ENCODE peak calls at places on chromosome 6, in five cellular contexts. K is A673, P is upper lobe of right lung, Q is lower lobe of right lung, V is left ventricle myocardium inferior. N is an unnamed sample. For H3K9me3, the result is how much of the 10 kb centered on the place peaks cover.

GRCh38 chr6:10963113-10963512 is 76.3 kb downstream of the SYCP2L start:
- DNase-seq in K (no peak), P (no peak), Q (no peak), V (no peak), N (no peak)

GRCh38 chr6:152454003-152454402 is 183.2 kb downstream of the SYNE1 start:
- DNase-seq in K (no peak), P (no peak), Q (no peak), V (no peak), N (no peak)

GRCh38 chr6:122831511-122831910 is 42.5 kb downstream of the SMPDL3A start:
- DNase-seq in K (no peak), P (no peak), Q (no peak), V (no peak), N (no peak)

GRCh38 chr6:44672086-44672485 is 284.6 kb downstream of the CDC5L start:
- DNase-seq in K (no peak), P (no peak), Q (no peak), V (no peak), N (no peak)

GRCh38 chr6:170529839-170530520 is 23.1 kb downstream of the PSMB1 start:
- DNase-seq in K (peak), P (peak), Q (peak), V (peak), N (peak)

GRCh38 chr6:136783495-136784270 is 8.6 kb downstream of the MAP3K5 start:
- DNase-seq in K (no peak), P (peak), Q (peak), V (peak), N (no peak)

GRCh38 chr6:54474898-54475297 is 166.7 kb downstream of the TINAG start:
- DNase-seq in K (no peak), P (no peak), Q (no peak), V (no peak), N (no peak)

GRCh38 chr6:36676142-36677058 is 2.1 kb upstream of the CDKN1A start:
- DNase-seq in K (no peak), P (no peak), Q (no peak), V (no peak), N (peak)

GRCh38 chr6:138724015-138724414 is 49.6 kb upstream of the CCDC28A start:
- DNase-seq in K (no peak), P (no peak), Q (peak), V (peak), N (peak)

GRCh38 chr6:34525431-34526175 is 30.5 kb downstream of the SPDEF start:
- DNase-seq in K (no peak), P (peak), Q (peak), V (no peak), N (no peak)

GRCh38 chr6:11593096-11593495 is 55.5 kb downstream of the TMEM170B start:
- DNase-seq in K (no peak), P (no peak), Q (no peak), V (no peak), N (no peak)

GRCh38 chr6:5744497-5744896 is 262.2 kb downstream of the NRN1 start:
- DNase-seq in K (no peak), P (no peak), Q (no peak), V (no peak), N (no peak)

GRCh38 chr6:1952726-1953360 is 292.6 kb downstream of the GMDS start:
- DNase-seq in K (no peak), P (no peak), Q (no peak), V (no peak), N (peak)
- H3K27ac ChIP-seq in K (no peak), P (no peak), Q (no peak), V (no peak), N (peak)

GRCh38 chr6:27433714-27434113 is 39.2 kb downstream of the ZNF184 start:
- DNase-seq in K (no peak), P (no peak), Q (no peak), V (no peak), N (no peak)
- H3K9me3 ChIP-seq in K (under half), P (under half), Q (under half), V (under half), N (under half)

GRCh38 chr6:56713285-56713684 is 70.6 kb upstream of the DST start:
- DNase-seq in K (peak), P (no peak), Q (no peak), V (no peak), N (peak)
- H3K27ac ChIP-seq in K (no peak), P (no peak), Q (no peak), V (peak), N (peak)

GRCh38 chr6:56154076-56154475 is 93.3 kb downstream of the COL21A1 start:
- DNase-seq in K (no peak), P (no peak), Q (no peak), V (no peak), N (no peak)
- H3K9me3 ChIP-seq in K (under half), P (under half), Q (under half), V (under half), N (under half)

GRCh38 chr6:117444600-117444999 is 18.9 kb upstream of the ROS1 start:
- DNase-seq in K (no peak), P (no peak), Q (no peak), V (no peak), N (peak)

GRCh38 chr6:117441824-117442264 is 16.1 kb upstream of the ROS1 start:
- DNase-seq in K (no peak), P (no peak), Q (no peak), V (no peak), N (peak)

DNA sequence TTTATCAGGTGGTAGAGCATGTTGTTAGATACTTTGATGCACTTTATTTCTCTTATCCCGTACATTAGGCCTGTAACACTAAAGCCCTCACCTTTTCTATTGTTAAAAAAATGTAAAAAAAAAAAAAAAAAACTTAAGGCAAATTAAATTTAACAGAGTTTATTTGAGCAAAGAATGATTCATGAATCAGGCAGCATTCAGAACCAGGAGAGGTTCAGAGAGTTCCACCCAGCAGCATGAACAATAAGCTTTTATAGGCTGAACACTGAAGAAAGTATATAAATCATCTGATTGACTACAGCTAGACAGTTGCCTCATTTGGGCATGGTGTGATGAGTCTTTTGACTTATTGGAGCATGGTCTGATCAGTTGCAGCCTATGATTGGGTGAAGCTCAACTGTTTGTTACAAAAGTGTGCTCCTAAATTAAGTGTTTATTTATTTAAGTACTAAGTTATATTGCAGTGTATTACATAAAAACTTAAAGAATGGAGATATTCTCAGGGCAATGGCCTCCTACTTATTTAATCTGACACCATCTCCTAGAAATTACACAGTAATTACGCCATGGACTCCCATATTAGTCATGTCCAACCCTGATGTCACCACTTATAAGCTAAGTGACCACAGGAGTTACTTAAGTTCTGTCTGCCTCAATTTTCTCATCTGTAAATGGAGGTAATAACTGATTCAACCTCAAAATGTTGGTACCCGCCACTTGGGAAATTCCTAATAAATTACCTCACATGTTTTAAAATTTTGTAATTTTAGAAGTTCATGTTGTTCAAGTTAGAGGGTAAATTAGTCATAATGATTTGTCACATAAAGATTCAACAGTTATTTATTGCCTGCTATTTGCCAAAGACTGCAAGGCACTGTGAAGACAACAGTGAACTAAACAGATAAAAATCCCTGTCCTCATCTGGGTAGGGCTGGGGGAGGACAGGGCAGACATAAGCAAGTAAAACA is 15.1 kb upstream of the ROS1 start:
- DNase-seq in K (no peak), P (no peak), Q (no peak), V (no peak), N (peak)
- H3K27ac ChIP-seq in K (no peak), P (peak), Q (peak), V (no peak), N (peak)

GRCh38 chr6:40972814-40973213 is 66.2 kb downstream of the UNC5CL start:
- DNase-seq in K (no peak), P (no peak), Q (no peak), V (no peak), N (no peak)

GRCh38 chr6:40972190-40972589 is 66.8 kb downstream of the UNC5CL start:
- DNase-seq in K (no peak), P (no peak), Q (no peak), V (no peak), N (no peak)

GRCh38 chr6:40965046-40965445 is 74.0 kb downstream of the UNC5CL start:
- DNase-seq in K (peak), P (no peak), Q (no peak), V (no peak), N (peak)

GRCh38 chr6:40966860-40967259 is 72.2 kb downstream of the UNC5CL start:
- DNase-seq in K (no peak), P (no peak), Q (no peak), V (no peak), N (no peak)

GRCh38 chr6:40968620-40969145 is 70.3 kb downstream of the UNC5CL start:
- DNase-seq in K (no peak), P (no peak), Q (no peak), V (no peak), N (no peak)
- H3K9me3 ChIP-seq in K (under half), P (under half), Q (under half), V (under half), N (under half)

GRCh38 chr6:109455161-109455501 is 441 bp downstream of the MICAL1 start:
- DNase-seq in K (no peak), P (no peak), Q (no peak), V (no peak), N (no peak)
- H3K27ac ChIP-seq in K (no peak), P (peak), Q (peak), V (peak), N (peak)

N was measured in astrocyte.